ENCODE peak calls at places on chromosomes 12 and 14, in nine cellular contexts. K is BJ, T is amygdala, O is neural progenitor cell, Z is frontal cortex, P is HFFc6, X is A549, D is choroid plexus epithelial cell, U is fibroblast of the conjunctiva. S is an unnamed sample.

GRCh38 chr14:61258985-61259384 is 22.2 kb downstream of the TMEM30B start:
- DNase-seq in K (peak), Z (no peak), X (no peak), T (no peak), O (no peak), P (peak), U (no peak), D (no peak), S (no peak)

GRCh38 chr14:94081386-94081820 is 293 bp downstream of the IFI27L1 start:
- DNase-seq in D (no peak), O (no peak), T (no peak), Z (no peak), X (no peak), K (no peak), P (no peak), U (no peak), S (no peak)

GRCh38 chr12:132634411-132634990 is 15.9 kb downstream of the P2RX2 start:
- DNase-seq in D (no peak), Z (no peak), P (no peak), U (no peak), O (no peak), X (no peak), T (no peak), K (no peak), S (no peak)

GRCh38 chr12:45125997-45126396 is 75.1 kb upstream of the DBX2 start:
- DNase-seq in K (no peak), P (no peak), D (no peak), X (no peak), Z (no peak), T (no peak), U (no peak), O (no peak), S (peak)

GRCh38 chr14:71169028-71169427 is 261.8 kb downstream of the PCNX1 start:
- DNase-seq in P (no peak), U (no peak), T (no peak), X (no peak), D (no peak), O (no peak), Z (no peak), K (no peak), S (no peak)

GRCh38 chr12:119024226-119024810 is 43.0 kb downstream of the SRRM4 start:
- DNase-seq in U (no peak), T (no peak), X (no peak), P (no peak), K (no peak), Z (no peak), O (peak), D (no peak), S (no peak)

GRCh38 chr14:82951171-82951570 is 1417.5 kb upstream of the SEL1L start:
- DNase-seq in U (no peak), D (no peak), X (no peak), T (no peak), O (no peak), Z (no peak), P (no peak), K (no peak), S (no peak)

GRCh38 chr14:104283197-104284106 is 145.1 kb downstream of the KIF26A start:
- DNase-seq in U (no peak), T (no peak), K (no peak), D (no peak), P (no peak), O (peak), X (no peak), Z (no peak), S (no peak)

GRCh38 chr14:24425704-24426103 is 3.8 kb downstream of the CBLN3 start:
- DNase-seq in T (no peak), X (no peak), K (no peak), D (peak), O (no peak), U (peak), P (peak), Z (no peak), S (peak)

S was measured in bronchial epithelial cell.